ENCODE peak calls at places on chromosomes 7 and 10, in four cellular contexts. C is K562, E is A549, S is endothelial cell of umbilical vein. J is an unnamed sample.

GRCh38 chr7:5424689-5425506 is 1.3 kb upstream of the TNRC18 start:
- DNase-seq in C (no peak), E (no peak), S (peak), J (no peak)

GRCh38 chr7:132457658-132458057 is 118.6 kb downstream of the PLXNA4 start:
- DNase-seq in E (no peak), C (no peak), S (no peak), J (no peak)

GRCh38 chr7:55405856-55406541 is 40.9 kb downstream of the LANCL2 start:
- DNase-seq in E (no peak), C (no peak), S (no peak), J (no peak)

GRCh38 chr7:24227603-24228359 is 56.2 kb upstream of the NPY start:
- DNase-seq in S (no peak), E (no peak), C (no peak), J (no peak)

GRCh38 chr10:50326757-50327701 is 75.7 kb upstream of the ASAH2 start:
- DNase-seq in E (peak), S (peak), C (peak), J (no peak)

GRCh38 chr7:112546723-112547513 is 66.1 kb downstream of the LSMEM1 start:
- DNase-seq in E (peak), C (no peak), S (no peak), J (peak)

GRCh38 chr10:117160567-117160966 is 22.5 kb upstream of the VAX1 start:
- DNase-seq in C (no peak), S (no peak), E (no peak), J (no peak)

GRCh38 chr10:93947055-93947454 is 46.7 kb upstream of the PLCE1 start:
- DNase-seq in E (no peak), C (no peak), S (no peak), J (no peak)

GRCh38 chr10:28818645-28819036 is 141.3 kb downstream of the BAMBI start:
- DNase-seq in S (no peak), C (no peak), E (peak), J (no peak)

GRCh38 chr10:47262606-47263295 is 37.2 kb upstream of the GDF10 start:
- DNase-seq in S (no peak), E (no peak), C (no peak), J (no peak)
- TF ChIP-seq JUN in S (no peak), E (no peak), C (no peak), J (no peak)

GRCh38 chr10:62109532-62110293 is 158.9 kb downstream of the RTKN2 start:
- DNase-seq in E (no peak), S (no peak), C (no peak), J (no peak)
- TF ChIP-seq JUN in E (no peak), S (no peak), C (no peak), J (no peak)

DNA sequence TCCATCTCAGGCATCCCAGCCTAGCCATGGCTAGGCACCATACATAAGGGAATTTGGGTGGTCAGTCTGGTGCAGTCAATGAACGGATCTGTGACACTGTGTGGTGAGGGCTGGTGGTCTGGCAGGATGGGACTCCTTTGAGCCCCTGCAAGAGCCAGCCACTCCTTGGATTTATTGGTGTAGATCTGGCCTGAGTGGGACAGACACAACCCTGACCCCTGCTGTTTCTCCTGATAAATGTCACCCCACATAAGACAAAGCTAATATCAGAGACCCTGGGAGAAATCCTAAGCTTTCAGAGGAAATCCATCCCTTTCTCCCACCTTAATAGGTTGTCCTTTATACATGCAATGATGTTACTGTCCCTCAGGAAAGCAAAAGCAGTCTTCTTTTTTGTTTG is 2.3 kb downstream of the FBXO24 start:
- DNase-seq in S (peak), E (peak), C (peak), J (no peak)
- TF ChIP-seq JUN in S (no peak), E (no peak), C (no peak), J (no peak)

GRCh38 chr10:20970708-20971107 is 73.6 kb upstream of the NEBL start:
- DNase-seq in E (no peak), C (no peak), S (no peak), J (no peak)

GRCh38 chr10:20971901-20972300 is 74.8 kb upstream of the NEBL start:
- DNase-seq in S (no peak), E (no peak), C (no peak), J (no peak)

GRCh38 chr10:20975236-20975635 is 78.1 kb upstream of the NEBL start:
- DNase-seq in S (no peak), C (no peak), E (no peak), J (no peak)

GRCh38 chr10:20966426-20966825 is 69.3 kb upstream of the NEBL start:
- DNase-seq in E (no peak), S (no peak), C (no peak), J (no peak)

DNA sequence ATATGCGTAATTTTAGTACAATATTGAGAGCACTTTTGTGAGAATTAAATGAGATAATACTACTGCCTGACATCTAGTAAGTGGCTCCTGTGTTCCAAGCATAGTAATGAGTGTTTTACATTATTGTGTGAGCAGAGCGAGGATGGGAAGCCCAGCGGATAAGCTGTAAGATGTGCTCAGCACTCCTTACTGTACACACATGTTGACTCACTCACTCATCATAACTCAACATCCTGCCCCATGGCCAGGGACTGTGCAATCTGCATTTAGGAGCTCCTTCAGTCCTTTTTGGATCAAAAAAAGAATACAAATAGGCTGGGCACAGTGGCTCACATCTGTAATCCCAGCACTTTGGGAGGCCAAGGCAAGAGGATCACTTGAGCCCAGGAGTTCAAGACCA is 72.9 kb upstream of the NEBL start:
- DNase-seq in E (no peak), C (no peak), S (peak), J (no peak)
- TF ChIP-seq JUN in E (no peak), C (no peak), S (no peak), J (no peak)

DNA sequence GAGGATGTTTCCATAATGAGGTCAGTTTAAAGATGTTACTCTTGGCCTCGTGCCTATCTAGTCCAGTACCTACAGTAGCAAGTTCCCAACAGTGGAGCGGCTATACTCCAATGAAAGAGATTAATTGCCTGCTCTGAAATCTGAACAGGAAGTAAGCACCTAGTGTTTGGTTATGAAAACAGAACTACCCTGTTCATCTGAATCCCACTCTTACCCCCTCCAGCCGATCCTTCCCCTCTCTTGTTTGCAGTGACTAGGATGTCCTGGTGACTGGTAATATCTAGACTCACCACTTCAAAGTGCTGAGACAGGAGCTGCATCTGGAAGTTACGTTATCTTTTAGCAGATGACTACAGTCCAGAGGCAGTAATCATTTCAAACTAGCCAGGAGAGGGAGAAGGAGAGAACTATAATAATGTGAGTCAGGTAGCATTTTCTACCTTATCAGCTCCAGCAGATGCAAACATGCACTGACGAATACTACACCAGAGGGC is 666.7 kb upstream of the NRP1 start:
- DNase-seq in C (peak), S (no peak), E (no peak), J (no peak)
- TF ChIP-seq JUN in C (no peak), S (no peak), E (no peak), J (no peak)

GRCh38 chr7:156194813-156195212 is 382.6 kb upstream of the SHH start:
- DNase-seq in C (no peak), S (no peak), E (no peak), J (no peak)

GRCh38 chr7:156196649-156197048 is 384.4 kb upstream of the SHH start:
- DNase-seq in S (no peak), E (no peak), C (no peak), J (no peak)

GRCh38 chr7:156191090-156191489 is 378.8 kb upstream of the SHH start:
- DNase-seq in E (no peak), C (no peak), S (no peak), J (no peak)

GRCh38 chr7:156198277-156198676 is 386.0 kb upstream of the SHH start:
- DNase-seq in C (no peak), S (no peak), E (no peak), J (no peak)

DNA sequence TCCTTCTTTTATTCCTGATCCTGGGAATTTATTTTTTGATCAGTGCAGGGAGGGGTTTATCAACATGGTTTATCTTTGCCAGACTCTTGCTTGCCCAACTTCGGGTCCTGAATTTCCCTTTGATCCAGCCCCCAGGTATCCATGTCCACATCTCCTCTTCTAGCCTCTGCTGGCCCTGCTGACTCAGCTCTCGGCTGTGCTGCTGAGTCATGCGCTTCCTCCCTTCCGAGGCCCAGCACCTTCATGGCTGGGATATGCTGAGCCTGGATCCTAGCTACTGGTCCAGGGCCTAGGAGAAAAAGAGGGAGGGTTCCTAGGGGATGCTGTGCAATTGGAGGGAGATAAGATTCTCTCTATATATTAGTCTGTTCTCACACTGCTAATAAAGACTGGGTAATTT is 380.7 kb upstream of the SHH start:
- DNase-seq in C (peak), S (no peak), E (peak), J (no peak)
- TF ChIP-seq JUN in C (peak), S (no peak), E (no peak), J (no peak)

J was measured in WTC11.